ENCODE peak calls at places on chromosome 20, in nine cellular contexts. E is HCEC 1CT; Q is stimulated activated CD4-positive, alpha-beta T cell treated with anti-CD3 and anti-CD28 coated beads, TNF-alpha, amount 100 ng/mL, for 24 hours; I is NCI-H146; W is T47D; Z is NCI-H510A; Y is cerebellum; L is NCI-H2227 treated with DMSO at 0.1 percent for 48 hours; T is mesenteric fat pad. J is an unnamed sample.

GRCh38 chr20:3465301-3465700 is 5.5 kb upstream of the ATRN start:
- DNase-seq in I (no peak), T (no peak), L (no peak), Z (no peak), Y (no peak), Q (no peak), E (no peak), W (no peak), J (no peak)

GRCh38 chr20:14865169-14865568 is 527.8 kb upstream of the FLRT3 start:
- DNase-seq in T (no peak), Q (no peak), Z (no peak), I (no peak), Y (no peak), E (no peak), L (no peak), W (no peak), J (no peak)

GRCh38 chr20:46701556-46701955 is 7.9 kb upstream of the SLC2A10 start:
- DNase-seq in W (no peak), Y (no peak), L (no peak), T (no peak), I (no peak), E (no peak), Z (no peak), Q (no peak), J (no peak)

GRCh38 chr20:35791097-35791496 is 19.3 kb downstream of the PHF20 start:
- DNase-seq in W (no peak), Q (no peak), T (no peak), I (no peak), Z (no peak), Y (no peak), L (no peak), E (no peak), J (no peak)

GRCh38 chr20:62822788-62823651 is 6.2 kb downstream of the COL9A3 start:
- DNase-seq in T (no peak), W (peak), Z (peak), I (peak), L (no peak), Y (no peak), E (no peak), Q (no peak), J (peak)

GRCh38 chr20:1832634-1833033 is 62.6 kb upstream of the SIRPA start:
- DNase-seq in Y (no peak), I (no peak), Q (no peak), T (no peak), W (no peak), Z (no peak), L (no peak), E (no peak), J (no peak)

GRCh38 chr20:50172347-50173013 is 18.1 kb upstream of the CEBPB start:
- DNase-seq in T (peak), L (no peak), Z (peak), W (peak), Q (no peak), Y (no peak), I (no peak), E (peak), J (peak)

GRCh38 chr20:16530201-16530681 is 43.0 kb downstream of the KIF16B start:
- DNase-seq in I (no peak), Z (no peak), E (peak), Y (no peak), W (no peak), T (no peak), L (no peak), Q (no peak), J (no peak)

GRCh38 chr20:50618537-50618936 is 72.8 kb downstream of the RIPOR3 start:
- DNase-seq in T (no peak), Q (no peak), E (no peak), W (no peak), Y (no peak), Z (no peak), L (no peak), I (no peak), J (no peak)

GRCh38 chr20:62358728-62359490 is 8.2 kb downstream of the LAMA5 start:
- DNase-seq in E (no peak), T (no peak), I (no peak), Z (peak), W (no peak), L (no peak), Q (no peak), Y (no peak), J (no peak)

GRCh38 chr20:1987826-1988225 is 6.0 kb downstream of the PDYN start:
- DNase-seq in W (no peak), Z (no peak), T (no peak), I (no peak), E (peak), Y (no peak), L (no peak), Q (no peak), J (no peak)

GRCh38 chr20:53918949-53919361 is 151.4 kb downstream of the BCAS1 start:
- DNase-seq in Z (no peak), Y (no peak), T (no peak), L (no peak), Q (no peak), W (no peak), E (no peak), I (no peak), J (no peak)

GRCh38 chr20:58024241-58024721 is 204.2 kb downstream of the ANKRD60 start:
- DNase-seq in W (no peak), Z (no peak), T (peak), L (no peak), I (no peak), Y (no peak), E (no peak), Q (no peak), J (no peak)

GRCh38 chr20:14418441-14418840 is 81.0 kb upstream of the FLRT3 start:
- DNase-seq in Z (no peak), E (no peak), Q (no peak), W (no peak), I (no peak), L (no peak), T (no peak), Y (no peak), J (no peak)

GRCh38 chr20:32019156-32019510 is 8.9 kb downstream of the CCM2L start:
- DNase-seq in I (peak), Z (peak), W (peak), Y (peak), Q (no peak), T (no peak), E (no peak), L (no peak), J (peak)

GRCh38 chr20:29878777-29879442 is 1378.6 kb upstream of the DEFB115 start:
- DNase-seq in E (no peak), Q (no peak), T (peak), Z (no peak), I (peak), W (no peak), L (peak), Y (no peak), J (peak)

GRCh38 chr20:45416917-45417316 is 976 bp downstream of the PIGT start:
- DNase-seq in T (no peak), E (no peak), I (no peak), L (no peak), W (no peak), Z (no peak), Y (no peak), Q (no peak), J (no peak)